ENCODE peak calls at places on chromosomes 7 and 10, in six cellular contexts. T is foreskin fibroblast, Y is AG04450, G is transverse colon, C is GM12864, H is lower lobe of right lung. R is an unnamed sample.

GRCh38 chr10:81288544-81288943 is 586.5 kb upstream of the NRG3 start:
- DNase-seq in H (no peak), T (no peak), G (no peak), C (no peak), Y (no peak), R (no peak)

GRCh38 chr7:45143616-45144015 is 14.0 kb upstream of the RAMP3 start:
- DNase-seq in Y (no peak), G (no peak), H (no peak), C (no peak), T (peak; percentile 27), R (no peak)

GRCh38 chr10:5666324-5667220 is at the start of gene ASB13:
- DNase-seq in H (peak; percentile 85), T (peak; percentile 85), C (no peak), Y (no peak), G (peak; percentile 80), R (peak; percentile 68)

GRCh38 chr10:12644380-12645144 is 295.2 kb downstream of the CAMK1D start:
- DNase-seq in H (no peak), C (no peak), G (no peak), T (no peak), Y (no peak), R (peak; percentile 34)

GRCh38 chr7:19116121-19117080 is 1.0 kb downstream of the TWIST1 start:
- DNase-seq in T (peak; percentile 41), Y (no peak), G (no peak), H (no peak), C (no peak), R (peak; percentile 59)

GRCh38 chr10:43208147-43209063 is 58.5 kb downstream of the RASGEF1A start:
- DNase-seq in G (peak; percentile 4), H (peak; percentile 28), C (no peak), T (no peak), Y (no peak), R (no peak)

GRCh38 chr10:131220601-131221171 is 90.8 kb downstream of the TCERG1L start:
- DNase-seq in C (no peak), T (no peak), H (peak; percentile 33), G (no peak), Y (no peak), R (no peak)

GRCh38 chr7:29442146-29442545 is 121.5 kb upstream of the PRR15 start:
- DNase-seq in Y (no peak), G (no peak), H (no peak), C (no peak), T (peak; percentile 23), R (no peak)

GRCh38 chr7:157520249-157520648 is 183.4 kb downstream of the DNAJB6 start:
- DNase-seq in T (no peak), G (no peak), H (no peak), C (no peak), Y (no peak), R (no peak)

GRCh38 chr10:45181483-45181882 is 133.9 kb downstream of the OR13A1 start:
- DNase-seq in G (no peak), C (no peak), Y (no peak), H (no peak), T (no peak), R (no peak)

GRCh38 chr7:7639847-7640220 is 718 bp upstream of the UMAD1 start:
- DNase-seq in G (peak; percentile 37), Y (no peak), C (peak; percentile 31), T (peak; percentile 32), H (no peak), R (peak; percentile 30)

GRCh38 chr10:29533696-29534285 is 101.0 kb downstream of the SVIL start:
- DNase-seq in T (no peak), G (no peak), C (no peak), Y (no peak), H (no peak), R (no peak)

GRCh38 chr10:48289652-48290238 is 15.2 kb upstream of the FRMPD2 start:
- DNase-seq in C (no peak), T (peak; percentile 73), G (peak; percentile 52), H (peak; percentile 55), Y (no peak), R (peak; percentile 60)

GRCh38 chr10:77673086-77673485 is 35.5 kb upstream of the KCNMA1 start:
- DNase-seq in H (no peak), T (peak; percentile 41), Y (no peak), C (no peak), G (no peak), R (no peak)

GRCh38 chr10:86727992-86728559 is 28.3 kb upstream of the BMPR1A start:
- DNase-seq in Y (no peak), H (no peak), T (no peak), C (no peak), G (no peak), R (no peak)

GRCh38 chr7:31106303-31107105 is 54.4 kb downstream of the ADCYAP1R1 start:
- DNase-seq in G (no peak), Y (no peak), H (no peak), T (no peak), C (no peak), R (no peak)

GRCh38 chr7:110943686-110944350 is 147.1 kb upstream of the LRRN3 start:
- DNase-seq in H (no peak), C (no peak), G (no peak), T (peak; percentile 88), Y (peak; percentile 29), R (no peak)

GRCh38 chr7:133828906-133829305 is 298.2 kb upstream of the LRGUK start:
- DNase-seq in C (no peak), H (no peak), Y (no peak), G (no peak), T (no peak), R (no peak)

GRCh38 chr7:105990726-105991465 is 27.8 kb downstream of the CDHR3 start:
- DNase-seq in G (no peak), H (no peak), T (peak; percentile 47), C (no peak), Y (no peak), R (no peak)

GRCh38 chr10:24721254-24722106 is 2.2 kb downstream of the ARHGAP21 start:
- DNase-seq in C (no peak), Y (no peak), H (peak; percentile 56), T (peak; percentile 55), G (peak; percentile 46), R (no peak)

GRCh38 chr10:92993671-92994304 is 66.8 kb upstream of the CYP26C1 start:
- DNase-seq in Y (no peak), G (no peak), H (no peak), C (no peak), T (no peak), R (no peak)

GRCh38 chr10:124536496-124537050 is 75.0 kb downstream of the LHPP start:
- DNase-seq in Y (no peak), H (no peak), T (no peak), G (no peak), C (no peak), R (no peak)
- TF ChIP-seq CTCF in Y (no peak), H (no peak), T (no peak), G (no peak), C (peak; percentile 10), R (no peak)

DNA sequence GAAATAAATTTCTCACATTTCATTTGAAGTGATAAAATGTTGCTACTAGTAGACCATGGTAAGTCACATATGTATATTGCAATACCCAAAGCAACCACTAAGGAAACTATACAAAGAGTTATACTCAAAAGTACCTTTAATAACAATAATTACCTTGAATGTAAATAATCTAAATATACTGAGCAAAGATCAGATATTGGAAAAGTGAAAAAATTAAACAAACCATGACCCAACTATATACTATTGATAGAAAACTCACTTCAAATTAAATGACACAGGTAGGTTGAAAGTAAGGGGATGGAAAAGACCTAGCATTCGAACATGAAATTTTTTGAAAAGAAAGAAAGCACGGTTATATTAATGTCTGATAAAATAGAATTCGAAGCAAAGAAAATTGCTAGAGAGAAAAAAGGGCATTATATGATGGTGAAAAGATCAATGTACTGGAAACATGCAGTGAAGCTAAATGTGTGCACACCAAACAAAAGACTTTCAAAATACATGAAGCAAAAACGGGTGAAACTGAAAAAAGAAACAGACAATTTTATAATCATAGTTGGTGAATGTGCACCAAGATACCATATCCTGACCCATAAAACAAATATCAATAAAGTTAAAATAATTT is 29.1 kb downstream of the TFPI2 start:
- DNase-seq in Y (no peak), G (no peak), T (no peak), H (no peak), C (no peak), R (no peak)
- TF ChIP-seq CTCF in Y (peak; percentile 38), G (no peak), T (no peak), H (no peak), C (no peak), R (no peak)

GRCh38 chr10:113142601-113143000 is 192.6 kb downstream of the TCF7L2 start:
- DNase-seq in H (no peak), C (no peak), G (no peak), T (peak; percentile 20), Y (no peak), R (no peak)

GRCh38 chr10:113140612-113141011 is 190.6 kb downstream of the TCF7L2 start:
- DNase-seq in G (no peak), H (no peak), Y (no peak), T (no peak), C (no peak), R (no peak)

GRCh38 chr10:113135025-113135424 is 185.0 kb downstream of the TCF7L2 start:
- DNase-seq in C (no peak), Y (no peak), G (no peak), H (no peak), T (no peak), R (no peak)

GRCh38 chr10:113138937-113139585 is 189.0 kb downstream of the TCF7L2 start:
- DNase-seq in H (no peak), T (no peak), C (no peak), G (no peak), Y (no peak), R (no peak)

DNA sequence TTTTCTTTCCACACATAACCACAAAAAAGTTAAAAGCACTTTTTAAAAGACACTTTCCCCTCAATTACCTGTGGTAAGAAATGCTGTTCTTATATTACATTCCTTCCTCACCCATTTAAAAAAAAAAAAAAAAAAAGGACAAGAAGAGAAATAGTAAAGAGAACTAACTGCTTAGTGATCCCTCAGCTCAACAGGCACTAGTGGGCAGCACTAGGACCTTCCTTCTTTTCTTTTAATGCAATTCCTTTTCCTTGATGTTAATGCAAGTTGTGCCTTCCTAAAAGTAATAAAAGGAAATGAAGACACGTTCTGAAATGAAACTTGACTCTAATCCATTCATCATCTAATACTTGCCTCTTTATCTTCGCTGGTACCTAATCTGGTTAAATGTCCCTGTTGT is 189.6 kb downstream of the TCF7L2 start:
- DNase-seq in C (no peak), G (no peak), T (peak; percentile 51), Y (no peak), H (no peak), R (no peak)
- TF ChIP-seq CTCF in C (no peak), G (no peak), T (peak; percentile 57), Y (peak; percentile 38), H (no peak), R (no peak)

DNA sequence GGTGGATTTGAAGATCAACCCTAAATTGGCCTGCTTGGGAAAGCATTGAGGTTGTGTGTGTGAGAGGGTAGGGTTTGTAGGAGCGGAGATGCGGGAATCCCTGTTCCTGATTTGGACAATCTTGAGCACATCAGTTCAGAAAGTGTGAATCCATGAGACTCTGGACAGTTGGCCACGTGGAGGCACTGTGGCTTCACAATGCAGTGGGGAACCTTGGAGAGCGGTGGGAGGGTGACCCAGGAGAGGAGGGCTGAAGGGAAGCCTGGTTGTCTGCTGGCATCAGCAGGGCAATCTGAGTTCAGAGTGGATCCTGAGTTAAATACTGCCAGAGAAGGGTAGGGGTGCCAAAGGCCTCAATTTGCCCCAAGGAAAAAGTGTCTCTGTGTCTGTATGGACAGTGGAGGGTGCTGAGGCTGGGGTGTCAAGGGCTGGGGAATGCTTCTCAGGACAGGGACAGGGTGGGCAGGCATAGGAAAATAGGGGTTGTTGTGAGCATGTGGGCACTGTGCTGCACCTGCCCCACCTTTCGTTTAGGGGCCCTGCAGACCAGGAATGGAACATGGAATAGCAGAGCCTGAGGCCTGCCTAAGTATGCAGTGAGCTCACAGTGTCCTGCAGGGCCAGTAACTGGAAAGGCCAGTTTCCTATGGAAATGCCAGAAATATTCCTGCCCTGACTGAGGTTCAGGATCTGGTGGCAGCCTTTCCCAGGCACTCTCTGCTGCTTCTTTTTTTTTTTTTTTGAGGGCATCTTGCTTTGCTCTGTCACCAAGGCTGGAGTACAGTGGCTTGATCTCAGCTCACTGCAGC is 162.9 kb upstream of the PRSS58 start:
- DNase-seq in C (no peak), G (peak; percentile 13), T (peak; percentile 69), Y (no peak), H (no peak), R (no peak)
- TF ChIP-seq CTCF in C (no peak), G (no peak), T (peak; percentile 66), Y (peak; percentile 61), H (no peak), R (peak; percentile 24)

R was measured in GM20000.